ENCODE peak calls at places on chromosome 2, in four cellular contexts. One of them, this sample, is unnamed.

GRCh38 chr2:14960686-14961324 is 328.3 kb downstream of the LRATD1 start:
- DNase-seq in IMR-90: no peak
- DNase-seq in A172: peak
- DNase-seq in activated effector memory CD4-positive, alpha-beta T cell treated with anti-CD3 and anti-CD28 coated beads, Interleukin-2, amount 50 U/mL, for 16 hours: no peak
- DNase-seq in this sample: no peak

GRCh38 chr2:73907840-73908452 is 15.1 kb downstream of the ACTG2 start:
- DNase-seq in activated effector memory CD4-positive, alpha-beta T cell treated with anti-CD3 and anti-CD28 coated beads, Interleukin-2, amount 50 U/mL, for 16 hours: peak
- DNase-seq in A172: peak
- DNase-seq in IMR-90: peak
- DNase-seq in this sample: peak

GRCh38 chr2:96438589-96438988 is 66.6 kb downstream of the NEURL3 start:
- DNase-seq in activated effector memory CD4-positive, alpha-beta T cell treated with anti-CD3 and anti-CD28 coated beads, Interleukin-2, amount 50 U/mL, for 16 hours: no peak
- DNase-seq in A172: no peak
- DNase-seq in IMR-90: no peak
- DNase-seq in this sample: no peak

GRCh38 chr2:224570328-224570993 is 14.7 kb downstream of the CUL3 start:
- DNase-seq in A172: no peak
- DNase-seq in activated effector memory CD4-positive, alpha-beta T cell treated with anti-CD3 and anti-CD28 coated beads, Interleukin-2, amount 50 U/mL, for 16 hours: no peak
- DNase-seq in IMR-90: peak
- DNase-seq in this sample: no peak

GRCh38 chr2:30655211-30655610 is 152.0 kb downstream of the CAPN13 start:
- DNase-seq in A172: peak
- DNase-seq in activated effector memory CD4-positive, alpha-beta T cell treated with anti-CD3 and anti-CD28 coated beads, Interleukin-2, amount 50 U/mL, for 16 hours: no peak
- DNase-seq in IMR-90: peak
- DNase-seq in this sample: no peak

GRCh38 chr2:46187112-46187618 is 110.0 kb upstream of the EPAS1 start:
- DNase-seq in A172: peak
- DNase-seq in IMR-90: peak
- DNase-seq in activated effector memory CD4-positive, alpha-beta T cell treated with anti-CD3 and anti-CD28 coated beads, Interleukin-2, amount 50 U/mL, for 16 hours: peak
- DNase-seq in this sample: no peak

GRCh38 chr2:46943881-46944798 is 28.5 kb upstream of the MCFD2 start:
- DNase-seq in IMR-90: no peak
- DNase-seq in A172: no peak
- DNase-seq in activated effector memory CD4-positive, alpha-beta T cell treated with anti-CD3 and anti-CD28 coated beads, Interleukin-2, amount 50 U/mL, for 16 hours: peak
- DNase-seq in this sample: no peak

GRCh38 chr2:128368437-128369125 is 49.9 kb upstream of the HS6ST1 start:
- DNase-seq in A172: no peak
- DNase-seq in IMR-90: no peak
- DNase-seq in activated effector memory CD4-positive, alpha-beta T cell treated with anti-CD3 and anti-CD28 coated beads, Interleukin-2, amount 50 U/mL, for 16 hours: peak
- DNase-seq in this sample: peak

GRCh38 chr2:237866119-237866621 is 6.7 kb downstream of the RAMP1 start:
- DNase-seq in IMR-90: peak
- DNase-seq in activated effector memory CD4-positive, alpha-beta T cell treated with anti-CD3 and anti-CD28 coated beads, Interleukin-2, amount 50 U/mL, for 16 hours: peak
- DNase-seq in A172: peak
- DNase-seq in this sample: no peak

GRCh38 chr2:220696280-220696669 is 875.8 kb downstream of the EPHA4 start:
- DNase-seq in A172: no peak
- DNase-seq in activated effector memory CD4-positive, alpha-beta T cell treated with anti-CD3 and anti-CD28 coated beads, Interleukin-2, amount 50 U/mL, for 16 hours: no peak
- DNase-seq in IMR-90: no peak
- DNase-seq in this sample: no peak

GRCh38 chr2:120552800-120553471 is 182.7 kb upstream of the GLI2 start:
- DNase-seq in A172: no peak
- DNase-seq in IMR-90: peak
- DNase-seq in activated effector memory CD4-positive, alpha-beta T cell treated with anti-CD3 and anti-CD28 coated beads, Interleukin-2, amount 50 U/mL, for 16 hours: no peak
- DNase-seq in this sample: peak

GRCh38 chr2:120278901-120279300 is 26.2 kb downstream of the RALB start:
- DNase-seq in IMR-90: no peak
- DNase-seq in activated effector memory CD4-positive, alpha-beta T cell treated with anti-CD3 and anti-CD28 coated beads, Interleukin-2, amount 50 U/mL, for 16 hours: no peak
- DNase-seq in A172: no peak
- DNase-seq in this sample: no peak

GRCh38 chr2:30266051-30266621 is 34.8 kb downstream of the LBH start:
- DNase-seq in activated effector memory CD4-positive, alpha-beta T cell treated with anti-CD3 and anti-CD28 coated beads, Interleukin-2, amount 50 U/mL, for 16 hours: peak
- DNase-seq in A172: peak
- DNase-seq in IMR-90: no peak
- DNase-seq in this sample: no peak

GRCh38 chr2:145797692-145798091 is 1277.8 kb upstream of the ZEB2 start:
- DNase-seq in A172: peak
- DNase-seq in activated effector memory CD4-positive, alpha-beta T cell treated with anti-CD3 and anti-CD28 coated beads, Interleukin-2, amount 50 U/mL, for 16 hours: no peak
- DNase-seq in IMR-90: no peak
- DNase-seq in this sample: no peak

GRCh38 chr2:162297925-162298552 is 20.4 kb downstream of the IFIH1 start:
- DNase-seq in activated effector memory CD4-positive, alpha-beta T cell treated with anti-CD3 and anti-CD28 coated beads, Interleukin-2, amount 50 U/mL, for 16 hours: no peak
- DNase-seq in IMR-90: peak
- DNase-seq in A172: peak
- DNase-seq in this sample: peak

GRCh38 chr2:221444106-221444505 is 128.0 kb downstream of the EPHA4 start:
- DNase-seq in A172: peak
- DNase-seq in IMR-90: peak
- DNase-seq in activated effector memory CD4-positive, alpha-beta T cell treated with anti-CD3 and anti-CD28 coated beads, Interleukin-2, amount 50 U/mL, for 16 hours: no peak
- DNase-seq in this sample: no peak

GRCh38 chr2:146651361-146651760 is 1193.5 kb upstream of the ACVR2A start:
- DNase-seq in activated effector memory CD4-positive, alpha-beta T cell treated with anti-CD3 and anti-CD28 coated beads, Interleukin-2, amount 50 U/mL, for 16 hours: no peak
- DNase-seq in A172: no peak
- DNase-seq in IMR-90: peak
- DNase-seq in this sample: no peak

GRCh38 chr2:128316777-128317185 is 1.9 kb downstream of the HS6ST1 start:
- DNase-seq in IMR-90: no peak
- DNase-seq in A172: no peak
- DNase-seq in activated effector memory CD4-positive, alpha-beta T cell treated with anti-CD3 and anti-CD28 coated beads, Interleukin-2, amount 50 U/mL, for 16 hours: peak
- DNase-seq in this sample: no peak

GRCh38 chr2:123165616-123166015 is 859.5 kb upstream of the CNTNAP5 start:
- DNase-seq in A172: no peak
- DNase-seq in IMR-90: no peak
- DNase-seq in activated effector memory CD4-positive, alpha-beta T cell treated with anti-CD3 and anti-CD28 coated beads, Interleukin-2, amount 50 U/mL, for 16 hours: no peak
- DNase-seq in this sample: no peak

GRCh38 chr2:9336534-9337354 is 86.6 kb downstream of the ITGB1BP1 start:
- DNase-seq in activated effector memory CD4-positive, alpha-beta T cell treated with anti-CD3 and anti-CD28 coated beads, Interleukin-2, amount 50 U/mL, for 16 hours: no peak
- DNase-seq in A172: peak
- DNase-seq in IMR-90: peak
- DNase-seq in this sample: peak

This sample was measured in DMS153.